ENCODE peak calls at places on chromosomes 1 and 21, in six cellular contexts. One of them, this sample, is unnamed.

GRCh38 chr1:166170075-166170474 is 3.3 kb upstream of the FAM78B start:
- DNase-seq in progenitor cell of endocrine pancreas: no peak
- DNase-seq in A549: no peak
- DNase-seq in AG09309: no peak
- DNase-seq in left ventricle myocardium inferior: no peak
- DNase-seq in PC-3: no peak
- DNase-seq in this sample: no peak

GRCh38 chr1:2558861-2559260 is 2.7 kb downstream of the TNFRSF14 start:
- DNase-seq in PC-3: no peak
- DNase-seq in A549: no peak
- DNase-seq in progenitor cell of endocrine pancreas: no peak
- DNase-seq in AG09309: no peak
- DNase-seq in left ventricle myocardium inferior: no peak
- DNase-seq in this sample: no peak

GRCh38 chr1:101188311-101188710 is 48.5 kb upstream of the S1PR1 start:
- DNase-seq in A549: no peak
- DNase-seq in left ventricle myocardium inferior: no peak
- DNase-seq in PC-3: peak
- DNase-seq in progenitor cell of endocrine pancreas: no peak
- DNase-seq in AG09309: no peak
- DNase-seq in this sample: no peak

GRCh38 chr21:45455321-45456013 is 50.5 kb downstream of the COL18A1 start:
- DNase-seq in left ventricle myocardium inferior: peak
- DNase-seq in A549: no peak
- DNase-seq in PC-3: peak
- DNase-seq in AG09309: no peak
- DNase-seq in progenitor cell of endocrine pancreas: no peak
- DNase-seq in this sample: no peak

GRCh38 chr1:67372136-67372535 is 58.1 kb downstream of the SERBP1 start:
- DNase-seq in AG09309: no peak
- DNase-seq in PC-3: no peak
- DNase-seq in left ventricle myocardium inferior: no peak
- DNase-seq in A549: no peak
- DNase-seq in progenitor cell of endocrine pancreas: no peak
- DNase-seq in this sample: no peak

GRCh38 chr1:61271412-61271789 is 189.0 kb downstream of the NFIA start:
- DNase-seq in progenitor cell of endocrine pancreas: no peak
- DNase-seq in PC-3: no peak
- DNase-seq in AG09309: no peak
- DNase-seq in A549: no peak
- DNase-seq in left ventricle myocardium inferior: no peak
- DNase-seq in this sample: no peak

GRCh38 chr1:33880298-33880697 is 16.4 kb downstream of the HMGB4 start:
- DNase-seq in A549: no peak
- DNase-seq in PC-3: no peak
- DNase-seq in AG09309: peak
- DNase-seq in left ventricle myocardium inferior: no peak
- DNase-seq in progenitor cell of endocrine pancreas: no peak
- DNase-seq in this sample: no peak

GRCh38 chr21:37458669-37459276 is 92.2 kb downstream of the DYRK1A start:
- DNase-seq in PC-3: peak
- DNase-seq in progenitor cell of endocrine pancreas: no peak
- DNase-seq in left ventricle myocardium inferior: no peak
- DNase-seq in AG09309: no peak
- DNase-seq in A549: no peak
- DNase-seq in this sample: no peak

GRCh38 chr1:18038051-18038450 is 69.5 kb upstream of the IGSF21 start:
- DNase-seq in AG09309: no peak
- DNase-seq in A549: no peak
- DNase-seq in progenitor cell of endocrine pancreas: no peak
- DNase-seq in PC-3: no peak
- DNase-seq in left ventricle myocardium inferior: no peak
- DNase-seq in this sample: no peak

GRCh38 chr21:38983560-38983959 is 177.8 kb downstream of the ETS2 start:
- DNase-seq in progenitor cell of endocrine pancreas: no peak
- DNase-seq in A549: no peak
- DNase-seq in PC-3: no peak
- DNase-seq in AG09309: no peak
- DNase-seq in left ventricle myocardium inferior: no peak
- DNase-seq in this sample: no peak

GRCh38 chr1:119275145-119275929 is 93.2 kb upstream of the HAO2 start:
- DNase-seq in A549: peak
- DNase-seq in progenitor cell of endocrine pancreas: peak
- DNase-seq in PC-3: peak
- DNase-seq in AG09309: peak
- DNase-seq in left ventricle myocardium inferior: no peak
- DNase-seq in this sample: peak

GRCh38 chr1:186178426-186179043 is 196.5 kb downstream of the TPR start:
- DNase-seq in PC-3: peak
- DNase-seq in AG09309: no peak
- DNase-seq in progenitor cell of endocrine pancreas: no peak
- DNase-seq in A549: no peak
- DNase-seq in left ventricle myocardium inferior: no peak
- DNase-seq in this sample: no peak

GRCh38 chr1:185654952-185655314 is 79.3 kb upstream of the HMCN1 start:
- DNase-seq in PC-3: no peak
- DNase-seq in A549: no peak
- DNase-seq in progenitor cell of endocrine pancreas: no peak
- DNase-seq in left ventricle myocardium inferior: no peak
- DNase-seq in AG09309: no peak
- DNase-seq in this sample: no peak

GRCh38 chr21:34519694-34520093 is 7.7 kb upstream of the KCNE1 start:
- DNase-seq in progenitor cell of endocrine pancreas: no peak
- DNase-seq in A549: no peak
- DNase-seq in left ventricle myocardium inferior: no peak
- DNase-seq in AG09309: no peak
- DNase-seq in PC-3: no peak
- DNase-seq in this sample: no peak

GRCh38 chr1:163668472-163668871 is 346.7 kb downstream of the NUF2 start:
- DNase-seq in progenitor cell of endocrine pancreas: no peak
- DNase-seq in AG09309: no peak
- DNase-seq in PC-3: no peak
- DNase-seq in left ventricle myocardium inferior: no peak
- DNase-seq in A549: no peak
- DNase-seq in this sample: no peak

GRCh38 chr1:227922501-227923352 is 25.0 kb downstream of the WNT9A start:
- DNase-seq in A549: no peak
- DNase-seq in AG09309: no peak
- DNase-seq in left ventricle myocardium inferior: no peak
- DNase-seq in PC-3: no peak
- DNase-seq in progenitor cell of endocrine pancreas: no peak
- DNase-seq in this sample: no peak

GRCh38 chr1:116116040-116116439 is 4.8 kb downstream of the MAB21L3 start:
- DNase-seq in progenitor cell of endocrine pancreas: no peak
- DNase-seq in left ventricle myocardium inferior: no peak
- DNase-seq in AG09309: no peak
- DNase-seq in PC-3: no peak
- DNase-seq in A549: no peak
- DNase-seq in this sample: no peak

GRCh38 chr1:7586031-7586941 is 184.8 kb upstream of the VAMP3 start:
- DNase-seq in AG09309: no peak
- DNase-seq in PC-3: no peak
- DNase-seq in progenitor cell of endocrine pancreas: no peak
- DNase-seq in left ventricle myocardium inferior: no peak
- DNase-seq in A549: no peak
- DNase-seq in this sample: no peak

GRCh38 chr1:169240449-169241242 is 127.0 kb downstream of the NME7 start:
- DNase-seq in A549: no peak
- DNase-seq in left ventricle myocardium inferior: no peak
- DNase-seq in PC-3: peak
- DNase-seq in AG09309: no peak
- DNase-seq in progenitor cell of endocrine pancreas: no peak
- DNase-seq in this sample: no peak

GRCh38 chr1:96362623-96363022 is 359.0 kb upstream of the PTBP2 start:
- DNase-seq in A549: peak
- DNase-seq in left ventricle myocardium inferior: no peak
- DNase-seq in progenitor cell of endocrine pancreas: no peak
- DNase-seq in PC-3: peak
- DNase-seq in AG09309: peak
- DNase-seq in this sample: peak

GRCh38 chr1:240099748-240100147 is 8.1 kb downstream of the FMN2 start:
- DNase-seq in left ventricle myocardium inferior: no peak
- DNase-seq in A549: no peak
- DNase-seq in AG09309: no peak
- DNase-seq in PC-3: no peak
- DNase-seq in progenitor cell of endocrine pancreas: no peak
- DNase-seq in this sample: no peak
- TF ChIP-seq CTCF in left ventricle myocardium inferior: no peak
- TF ChIP-seq CTCF in A549: no peak
- TF ChIP-seq CTCF in AG09309: no peak
- TF ChIP-seq CTCF in PC-3: no peak
- TF ChIP-seq CTCF in progenitor cell of endocrine pancreas: no peak
- TF ChIP-seq CTCF in this sample: no peak

DNA sequence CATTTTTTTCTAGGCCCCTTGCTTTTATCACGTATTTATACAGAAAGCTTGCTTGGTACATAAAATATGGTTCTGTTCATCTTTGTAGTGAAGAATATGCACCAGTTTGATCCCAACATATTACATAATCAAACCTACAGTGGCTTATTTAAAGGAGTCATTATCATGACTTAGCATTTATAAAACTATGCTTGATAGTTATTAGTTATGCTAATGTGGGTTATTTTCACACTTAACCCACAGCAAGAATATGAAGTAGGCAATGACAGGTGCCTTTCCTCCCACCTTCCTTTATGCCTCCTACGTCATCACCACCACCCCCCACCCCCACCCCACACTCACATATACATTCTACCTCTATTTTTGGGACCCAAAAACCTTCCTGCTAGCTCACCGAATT is 19.8 kb downstream of the CAP1 start:
- DNase-seq in PC-3: no peak
- DNase-seq in progenitor cell of endocrine pancreas: no peak
- DNase-seq in A549: no peak
- DNase-seq in AG09309: no peak
- DNase-seq in left ventricle myocardium inferior: no peak
- DNase-seq in this sample: no peak
- TF ChIP-seq CTCF in PC-3: no peak
- TF ChIP-seq CTCF in progenitor cell of endocrine pancreas: no peak
- TF ChIP-seq CTCF in A549: no peak
- TF ChIP-seq CTCF in AG09309: no peak
- TF ChIP-seq CTCF in left ventricle myocardium inferior: no peak
- TF ChIP-seq CTCF in this sample: no peak

DNA sequence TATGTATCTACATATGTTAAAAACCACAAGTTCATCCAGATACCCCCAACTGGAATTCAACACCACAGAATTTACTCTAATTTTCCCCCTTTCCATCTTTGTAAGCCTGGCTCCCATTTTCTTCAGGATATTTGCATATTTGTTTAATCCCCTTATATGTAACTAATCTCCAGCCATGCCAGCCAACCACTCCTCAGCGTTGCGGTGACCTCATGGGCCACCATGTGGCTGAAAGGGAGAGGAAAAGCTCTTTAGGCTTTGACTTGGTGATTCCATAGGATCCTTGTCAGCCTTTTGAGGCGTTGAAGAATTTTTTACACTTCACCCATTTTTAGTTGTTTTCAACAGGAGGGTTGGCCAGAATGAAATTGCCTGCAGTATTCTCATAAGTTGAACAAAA is 10.0 kb downstream of the CLDN19 start:
- DNase-seq in progenitor cell of endocrine pancreas: no peak
- DNase-seq in PC-3: no peak
- DNase-seq in AG09309: no peak
- DNase-seq in A549: no peak
- DNase-seq in left ventricle myocardium inferior: no peak
- DNase-seq in this sample: no peak
- TF ChIP-seq CTCF in progenitor cell of endocrine pancreas: no peak
- TF ChIP-seq CTCF in PC-3: no peak
- TF ChIP-seq CTCF in AG09309: no peak
- TF ChIP-seq CTCF in A549: no peak
- TF ChIP-seq CTCF in left ventricle myocardium inferior: no peak
- TF ChIP-seq CTCF in this sample: no peak

GRCh38 chr1:205067031-205067430 is 17.2 kb downstream of the TMEM81 start:
- DNase-seq in A549: no peak
- DNase-seq in progenitor cell of endocrine pancreas: no peak
- DNase-seq in AG09309: no peak
- DNase-seq in left ventricle myocardium inferior: no peak
- DNase-seq in PC-3: no peak
- DNase-seq in this sample: no peak

GRCh38 chr1:205068001-205068400 is 16.3 kb downstream of the TMEM81 start:
- DNase-seq in progenitor cell of endocrine pancreas: no peak
- DNase-seq in PC-3: no peak
- DNase-seq in A549: no peak
- DNase-seq in AG09309: no peak
- DNase-seq in left ventricle myocardium inferior: no peak
- DNase-seq in this sample: no peak

GRCh38 chr1:205064741-205065316 is 19.4 kb downstream of the TMEM81 start:
- DNase-seq in progenitor cell of endocrine pancreas: no peak
- DNase-seq in left ventricle myocardium inferior: no peak
- DNase-seq in PC-3: no peak
- DNase-seq in AG09309: no peak
- DNase-seq in A549: no peak
- DNase-seq in this sample: no peak

GRCh38 chr1:205065666-205066065 is 18.6 kb downstream of the TMEM81 start:
- DNase-seq in progenitor cell of endocrine pancreas: no peak
- DNase-seq in PC-3: no peak
- DNase-seq in AG09309: no peak
- DNase-seq in A549: no peak
- DNase-seq in left ventricle myocardium inferior: no peak
- DNase-seq in this sample: no peak

DNA sequence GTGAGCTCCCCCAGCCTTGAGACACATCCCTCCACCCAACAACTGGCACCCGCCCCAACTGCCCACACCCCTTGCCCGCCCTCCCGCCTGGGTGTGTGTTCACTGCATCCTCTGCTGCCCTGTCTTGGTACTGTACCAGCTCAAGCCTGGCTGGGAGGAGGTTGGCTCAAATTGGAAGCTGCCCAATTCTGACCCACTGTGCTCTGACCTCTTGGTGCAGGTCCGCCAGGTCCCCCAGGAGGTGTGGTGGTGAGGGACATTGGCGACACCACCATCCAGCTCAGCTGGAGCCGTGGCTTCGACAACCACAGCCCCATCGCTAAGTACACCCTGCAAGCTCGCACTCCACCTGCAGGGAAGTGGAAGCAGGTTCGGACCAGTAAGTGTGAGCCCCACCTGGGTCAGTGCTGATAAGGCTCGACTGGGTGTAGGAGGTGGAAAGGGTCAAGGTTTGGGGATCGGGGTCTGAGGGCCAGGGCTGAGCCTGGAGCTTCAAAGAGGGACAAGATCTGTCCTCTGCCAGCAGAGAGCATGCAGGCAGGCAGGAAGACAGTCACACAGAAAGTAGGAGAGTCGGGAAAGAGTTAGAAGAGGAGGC is 17.9 kb downstream of the TMEM81 start:
- DNase-seq in progenitor cell of endocrine pancreas: no peak
- DNase-seq in AG09309: no peak
- DNase-seq in A549: no peak
- DNase-seq in left ventricle myocardium inferior: no peak
- DNase-seq in PC-3: peak
- DNase-seq in this sample: no peak
- TF ChIP-seq CTCF in progenitor cell of endocrine pancreas: no peak
- TF ChIP-seq CTCF in AG09309: peak
- TF ChIP-seq CTCF in A549: no peak
- TF ChIP-seq CTCF in left ventricle myocardium inferior: peak
- TF ChIP-seq CTCF in PC-3: peak
- TF ChIP-seq CTCF in this sample: no peak

GRCh38 chr1:210478820-210479219 is 150.1 kb downstream of the HHAT start:
- DNase-seq in PC-3: no peak
- DNase-seq in left ventricle myocardium inferior: no peak
- DNase-seq in progenitor cell of endocrine pancreas: no peak
- DNase-seq in A549: no peak
- DNase-seq in AG09309: no peak
- DNase-seq in this sample: no peak
- TF ChIP-seq CTCF in PC-3: no peak
- TF ChIP-seq CTCF in left ventricle myocardium inferior: no peak
- TF ChIP-seq CTCF in progenitor cell of endocrine pancreas: no peak
- TF ChIP-seq CTCF in A549: no peak
- TF ChIP-seq CTCF in AG09309: no peak
- TF ChIP-seq CTCF in this sample: no peak

This sample was measured in AG09319.